ENCODE peak calls at places on chromosome 6, in seven cellular contexts. One of them, this sample, is unnamed.
A peak's percentile ranks its signal among the peaks of the same experiment; 100 is the strongest.

GRCh38 chr6:13462380-13463326 is 24.7 kb downstream of the GFOD1 start:
- DNase-seq in HepG2: no peak
- DNase-seq in colonic mucosa: no peak
- DNase-seq in ovary: no peak
- DNase-seq in K562: no peak
- DNase-seq in neural progenitor cell: peak; percentile 67
- DNase-seq in suprapubic skin: no peak
- DNase-seq in this sample: no peak

GRCh38 chr6:149080511-149080910 is 237.0 kb upstream of the TAB2 start:
- DNase-seq in HepG2: no peak
- DNase-seq in colonic mucosa: no peak
- DNase-seq in ovary: no peak
- DNase-seq in K562: no peak
- DNase-seq in neural progenitor cell: no peak
- DNase-seq in suprapubic skin: no peak
- DNase-seq in this sample: no peak

GRCh38 chr6:169424821-169425240 is 171.2 kb upstream of the THBS2 start:
- DNase-seq in HepG2: no peak
- DNase-seq in colonic mucosa: no peak
- DNase-seq in ovary: peak; percentile 78
- DNase-seq in K562: no peak
- DNase-seq in neural progenitor cell: no peak
- DNase-seq in suprapubic skin: no peak
- DNase-seq in this sample: no peak

GRCh38 chr6:144624246-144624645 is 339.1 kb downstream of the UTRN start:
- DNase-seq in HepG2: no peak
- DNase-seq in colonic mucosa: no peak
- DNase-seq in ovary: no peak
- DNase-seq in K562: no peak
- DNase-seq in neural progenitor cell: no peak
- DNase-seq in suprapubic skin: no peak
- DNase-seq in this sample: no peak

GRCh38 chr6:20056350-20056992 is 155.8 kb downstream of the MBOAT1 start:
- DNase-seq in HepG2: peak; percentile 48
- DNase-seq in colonic mucosa: no peak
- DNase-seq in ovary: no peak
- DNase-seq in K562: no peak
- DNase-seq in neural progenitor cell: peak; percentile 79
- DNase-seq in suprapubic skin: no peak
- DNase-seq in this sample: no peak

GRCh38 chr6:44512868-44513641 is 125.5 kb downstream of the CDC5L start:
- DNase-seq in HepG2: no peak
- DNase-seq in colonic mucosa: no peak
- DNase-seq in ovary: no peak
- DNase-seq in K562: peak; percentile 37
- DNase-seq in neural progenitor cell: no peak
- DNase-seq in suprapubic skin: no peak
- DNase-seq in this sample: no peak

GRCh38 chr6:35258858-35259193 is 709 bp upstream of the ZNF76 start:
- DNase-seq in HepG2: peak; percentile 52
- DNase-seq in colonic mucosa: no peak
- DNase-seq in ovary: no peak
- DNase-seq in K562: peak; percentile 67
- DNase-seq in neural progenitor cell: no peak
- DNase-seq in suprapubic skin: peak; percentile 75
- DNase-seq in this sample: no peak

GRCh38 chr6:149935246-149935645 is 6.6 kb upstream of the ULBP2 start:
- DNase-seq in HepG2: no peak
- DNase-seq in colonic mucosa: no peak
- DNase-seq in ovary: no peak
- DNase-seq in K562: no peak
- DNase-seq in neural progenitor cell: no peak
- DNase-seq in suprapubic skin: no peak
- DNase-seq in this sample: no peak

GRCh38 chr6:87671555-87672029 is 30.4 kb downstream of the AKIRIN2 start:
- DNase-seq in HepG2: peak; percentile 97
- DNase-seq in colonic mucosa: no peak
- DNase-seq in ovary: no peak
- DNase-seq in K562: no peak
- DNase-seq in neural progenitor cell: no peak
- DNase-seq in suprapubic skin: no peak
- DNase-seq in this sample: no peak

GRCh38 chr6:157800420-157801237 is 22.4 kb upstream of the SNX9 start:
- DNase-seq in HepG2: no peak
- DNase-seq in colonic mucosa: no peak
- DNase-seq in ovary: no peak
- DNase-seq in K562: no peak
- DNase-seq in neural progenitor cell: no peak
- DNase-seq in suprapubic skin: no peak
- DNase-seq in this sample: peak; percentile 72

GRCh38 chr6:47135772-47136171 is 93.6 kb upstream of the ADGRF1 start:
- DNase-seq in HepG2: peak; percentile 97
- DNase-seq in colonic mucosa: no peak
- DNase-seq in ovary: no peak
- DNase-seq in K562: peak; percentile 52
- DNase-seq in neural progenitor cell: no peak
- DNase-seq in suprapubic skin: no peak
- DNase-seq in this sample: no peak

GRCh38 chr6:112231609-112232060 is 22.7 kb downstream of the LAMA4 start:
- DNase-seq in HepG2: no peak
- DNase-seq in colonic mucosa: no peak
- DNase-seq in ovary: no peak
- DNase-seq in K562: no peak
- DNase-seq in neural progenitor cell: no peak
- DNase-seq in suprapubic skin: no peak
- DNase-seq in this sample: no peak

GRCh38 chr6:155314773-155315515 is 660 bp upstream of the TFB1M start:
- DNase-seq in HepG2: peak; percentile 93
- DNase-seq in colonic mucosa: no peak
- DNase-seq in ovary: peak; percentile 33
- DNase-seq in K562: peak; percentile 52
- DNase-seq in neural progenitor cell: no peak
- DNase-seq in suprapubic skin: peak; percentile 82
- DNase-seq in this sample: peak; percentile 71

GRCh38 chr6:157029980-157030690 is 253.0 kb downstream of the ARID1B start:
- DNase-seq in HepG2: no peak
- DNase-seq in colonic mucosa: no peak
- DNase-seq in ovary: no peak
- DNase-seq in K562: no peak
- DNase-seq in neural progenitor cell: no peak
- DNase-seq in suprapubic skin: no peak
- DNase-seq in this sample: no peak

GRCh38 chr6:81735756-81736380 is 16.6 kb downstream of the TENT5A start:
- DNase-seq in HepG2: no peak
- DNase-seq in colonic mucosa: no peak
- DNase-seq in ovary: no peak
- DNase-seq in K562: no peak
- DNase-seq in neural progenitor cell: no peak
- DNase-seq in suprapubic skin: no peak
- DNase-seq in this sample: no peak

GRCh38 chr6:142802124-142802523 is 142.9 kb downstream of the HIVEP2 start:
- DNase-seq in HepG2: peak; percentile 65
- DNase-seq in colonic mucosa: no peak
- DNase-seq in ovary: no peak
- DNase-seq in K562: no peak
- DNase-seq in neural progenitor cell: no peak
- DNase-seq in suprapubic skin: no peak
- DNase-seq in this sample: no peak

GRCh38 chr6:5423251-5423650 is 161.9 kb downstream of the FARS2 start:
- DNase-seq in HepG2: no peak
- DNase-seq in colonic mucosa: no peak
- DNase-seq in ovary: no peak
- DNase-seq in K562: no peak
- DNase-seq in neural progenitor cell: no peak
- DNase-seq in suprapubic skin: no peak
- DNase-seq in this sample: no peak

GRCh38 chr6:117655380-117655779 is 19.9 kb upstream of the NUS1 start:
- DNase-seq in HepG2: no peak
- DNase-seq in colonic mucosa: no peak
- DNase-seq in ovary: no peak
- DNase-seq in K562: no peak
- DNase-seq in neural progenitor cell: no peak
- DNase-seq in suprapubic skin: no peak
- DNase-seq in this sample: no peak

GRCh38 chr6:148760568-148761531 is 14.0 kb downstream of the UST start:
- DNase-seq in HepG2: no peak
- DNase-seq in colonic mucosa: peak; percentile 41
- DNase-seq in ovary: peak; percentile 73
- DNase-seq in K562: no peak
- DNase-seq in neural progenitor cell: peak; percentile 63
- DNase-seq in suprapubic skin: peak; percentile 82
- DNase-seq in this sample: peak; percentile 70

GRCh38 chr6:154457881-154458284 is 52.6 kb downstream of the CNKSR3 start:
- DNase-seq in HepG2: no peak
- DNase-seq in colonic mucosa: no peak
- DNase-seq in ovary: no peak
- DNase-seq in K562: no peak
- DNase-seq in neural progenitor cell: no peak
- DNase-seq in suprapubic skin: no peak
- DNase-seq in this sample: no peak

GRCh38 chr6:156175433-156175832 is 601.7 kb upstream of the ARID1B start:
- DNase-seq in HepG2: no peak
- DNase-seq in colonic mucosa: no peak
- DNase-seq in ovary: no peak
- DNase-seq in K562: no peak
- DNase-seq in neural progenitor cell: no peak
- DNase-seq in suprapubic skin: no peak
- DNase-seq in this sample: no peak

GRCh38 chr6:138115191-138115590 is 8.0 kb upstream of the PERP start:
- DNase-seq in HepG2: no peak
- DNase-seq in colonic mucosa: no peak
- DNase-seq in ovary: no peak
- DNase-seq in K562: no peak
- DNase-seq in neural progenitor cell: no peak
- DNase-seq in suprapubic skin: no peak
- DNase-seq in this sample: no peak

GRCh38 chr6:157187182-157188093 is 135.9 kb downstream of the TMEM242 start:
- DNase-seq in HepG2: peak; percentile 41
- DNase-seq in colonic mucosa: no peak
- DNase-seq in ovary: no peak
- DNase-seq in K562: no peak
- DNase-seq in neural progenitor cell: no peak
- DNase-seq in suprapubic skin: no peak
- DNase-seq in this sample: no peak

GRCh38 chr6:124964084-124964763 is 2.0 kb downstream of the RNF217 start:
- DNase-seq in HepG2: peak; percentile 80
- DNase-seq in colonic mucosa: peak; percentile 69
- DNase-seq in ovary: peak; percentile 44
- DNase-seq in K562: no peak
- DNase-seq in neural progenitor cell: peak; percentile 8
- DNase-seq in suprapubic skin: peak; percentile 71
- DNase-seq in this sample: no peak

GRCh38 chr6:138086573-138087196 is 20.5 kb downstream of the PERP start:
- DNase-seq in HepG2: peak; percentile 95
- DNase-seq in colonic mucosa: no peak
- DNase-seq in ovary: no peak
- DNase-seq in K562: no peak
- DNase-seq in neural progenitor cell: no peak
- DNase-seq in suprapubic skin: no peak
- DNase-seq in this sample: no peak

GRCh38 chr6:142376115-142376514 is 74.3 kb downstream of the ADGRG6 start:
- DNase-seq in HepG2: peak; percentile 78
- DNase-seq in colonic mucosa: no peak
- DNase-seq in ovary: no peak
- DNase-seq in K562: no peak
- DNase-seq in neural progenitor cell: no peak
- DNase-seq in suprapubic skin: no peak
- DNase-seq in this sample: no peak

GRCh38 chr6:113909224-113909856 is 52.2 kb downstream of the MARCKS start:
- DNase-seq in HepG2: peak; percentile 45
- DNase-seq in colonic mucosa: no peak
- DNase-seq in ovary: no peak
- DNase-seq in K562: peak; percentile 49
- DNase-seq in neural progenitor cell: peak; percentile 80
- DNase-seq in suprapubic skin: no peak
- DNase-seq in this sample: peak; percentile 24

GRCh38 chr6:56938634-56939294 is 16.1 kb upstream of the BEND6 start:
- DNase-seq in HepG2: peak; percentile 13
- DNase-seq in colonic mucosa: no peak
- DNase-seq in ovary: no peak
- DNase-seq in K562: no peak
- DNase-seq in neural progenitor cell: no peak
- DNase-seq in suprapubic skin: no peak
- DNase-seq in this sample: no peak

GRCh38 chr6:79574636-79575035 is 37.4 kb upstream of the LCA5 start:
- DNase-seq in HepG2: peak; percentile 84
- DNase-seq in colonic mucosa: no peak
- DNase-seq in ovary: no peak
- DNase-seq in K562: no peak
- DNase-seq in neural progenitor cell: no peak
- DNase-seq in suprapubic skin: no peak
- DNase-seq in this sample: no peak

GRCh38 chr6:79570129-79570801 is 33.0 kb upstream of the LCA5 start:
- DNase-seq in HepG2: peak; percentile 57
- DNase-seq in colonic mucosa: peak; percentile 78
- DNase-seq in ovary: no peak
- DNase-seq in K562: no peak
- DNase-seq in neural progenitor cell: no peak
- DNase-seq in suprapubic skin: no peak
- DNase-seq in this sample: no peak

GRCh38 chr6:79570802-79571367 is 33.7 kb upstream of the LCA5 start:
- DNase-seq in HepG2: peak; percentile 41
- DNase-seq in colonic mucosa: no peak
- DNase-seq in ovary: no peak
- DNase-seq in K562: peak; percentile 41
- DNase-seq in neural progenitor cell: no peak
- DNase-seq in suprapubic skin: no peak
- DNase-seq in this sample: no peak
- H3K4me3 ChIP-seq in HepG2: no peak overlapping the region
- H3K4me3 ChIP-seq in colonic mucosa: no peak overlapping the region
- H3K4me3 ChIP-seq in ovary: peak overlapping the region; percentile 8
- H3K4me3 ChIP-seq in K562: no peak overlapping the region
- H3K4me3 ChIP-seq in neural progenitor cell: no peak overlapping the region
- H3K4me3 ChIP-seq in suprapubic skin: peak overlapping the region; percentile 19
- H3K4me3 ChIP-seq in this sample: no peak overlapping the region

GRCh38 chr6:30493643-30494250 is 4.4 kb downstream of the HLA-E start:
- DNase-seq in HepG2: no peak
- DNase-seq in colonic mucosa: no peak
- DNase-seq in ovary: peak; percentile 19
- DNase-seq in K562: no peak
- DNase-seq in neural progenitor cell: peak; percentile 60
- DNase-seq in suprapubic skin: no peak
- DNase-seq in this sample: no peak
- TF ChIP-seq CTCF in HepG2: peak; percentile 48
- TF ChIP-seq CTCF in colonic mucosa: no peak
- TF ChIP-seq CTCF in ovary: no peak
- TF ChIP-seq CTCF in K562: peak; percentile 61
- TF ChIP-seq CTCF in neural progenitor cell: peak; percentile 57
- TF ChIP-seq CTCF in suprapubic skin: no peak
- TF ChIP-seq CTCF in this sample: peak; percentile 62

GRCh38 chr6:153130515-153131036 is 506 bp downstream of the RGS17 start:
- DNase-seq in HepG2: no peak
- DNase-seq in colonic mucosa: no peak
- DNase-seq in ovary: no peak
- DNase-seq in K562: no peak
- DNase-seq in neural progenitor cell: no peak
- DNase-seq in suprapubic skin: no peak
- DNase-seq in this sample: no peak
- H3K4me3 ChIP-seq in HepG2: peak overlapping the region; percentile 67
- H3K4me3 ChIP-seq in colonic mucosa: peak overlapping the region; percentile 52
- H3K4me3 ChIP-seq in ovary: peak overlapping the region; percentile 56
- H3K4me3 ChIP-seq in K562: no peak overlapping the region
- H3K4me3 ChIP-seq in neural progenitor cell: peak overlapping the region; percentile 86
- H3K4me3 ChIP-seq in suprapubic skin: peak overlapping the region; percentile 59
- H3K4me3 ChIP-seq in this sample: no peak overlapping the region

GRCh38 chr6:84860493-84860892 is 96.1 kb upstream of the TBX18 start:
- DNase-seq in HepG2: no peak
- DNase-seq in colonic mucosa: no peak
- DNase-seq in ovary: no peak
- DNase-seq in K562: no peak
- DNase-seq in neural progenitor cell: no peak
- DNase-seq in suprapubic skin: no peak
- DNase-seq in this sample: no peak
- TF ChIP-seq CTCF in HepG2: no peak
- TF ChIP-seq CTCF in colonic mucosa: no peak
- TF ChIP-seq CTCF in ovary: no peak
- TF ChIP-seq CTCF in K562: no peak
- TF ChIP-seq CTCF in neural progenitor cell: no peak
- TF ChIP-seq CTCF in suprapubic skin: no peak
- TF ChIP-seq CTCF in this sample: no peak